ENCODE peak calls at places on chromosomes 2 and 18, in eight cellular contexts. G is A549, T is HL-60, Y is GM23338, V is K562, J is HepG2, D is HCT116, S is SK-N-SH. R is an unnamed sample.

GRCh38 chr18:74626311-74626874 is 28.7 kb downstream of the ZNF407 start:
- DNase-seq in J (no peak), D (no peak), V (no peak), T (no peak), G (no peak), S (no peak), Y (no peak), R (no peak)

GRCh38 chr2:28338754-28339325 is 53.8 kb upstream of the FOSL2 start:
- DNase-seq in T (no peak), D (no peak), G (no peak), Y (no peak), J (no peak), S (no peak), V (no peak), R (no peak)

GRCh38 chr2:219689676-219690628 is 62.5 kb downstream of the SLC4A3 start:
- DNase-seq in Y (peak; percentile 67), T (peak; percentile 56), D (no peak), S (peak; percentile 60), G (peak; percentile 57), J (peak; percentile 51), V (peak; percentile 79), R (no peak)

GRCh38 chr2:207432471-207432870 is 97.3 kb upstream of the CREB1 start:
- DNase-seq in D (no peak), J (no peak), T (no peak), G (no peak), V (no peak), Y (no peak), S (no peak), R (no peak)

GRCh38 chr2:160294339-160294803 is 94.3 kb upstream of the ITGB6 start:
- DNase-seq in J (no peak), T (peak; percentile 50), Y (no peak), S (no peak), D (no peak), V (no peak), G (no peak), R (no peak)

GRCh38 chr2:10375570-10376266 is 72.4 kb downstream of the ODC1 start:
- DNase-seq in S (no peak), D (no peak), T (no peak), V (no peak), G (no peak), J (no peak), Y (no peak), R (no peak)

GRCh38 chr18:62621546-62621945 is 93.8 kb upstream of the PHLPP1 start:
- DNase-seq in G (no peak), J (no peak), D (no peak), Y (no peak), V (no peak), T (no peak), S (no peak), R (no peak)

GRCh38 chr2:231362785-231363184 is 32.7 kb upstream of the B3GNT7 start:
- DNase-seq in G (no peak), V (no peak), D (no peak), T (peak; percentile 30), S (no peak), Y (no peak), J (no peak), R (no peak)

GRCh38 chr2:233113114-233113452 is 52.9 kb downstream of the INPP5D start:
- DNase-seq in G (no peak), S (no peak), D (no peak), T (no peak), Y (no peak), J (no peak), V (no peak), R (no peak)

GRCh38 chr2:40371525-40372277 is 80.2 kb downstream of the SLC8A1 start:
- DNase-seq in T (no peak), Y (peak; percentile 57), J (no peak), S (peak; percentile 24), D (no peak), G (no peak), V (no peak), R (no peak)

GRCh38 chr2:230318190-230319121 is 8.5 kb upstream of the SP140L start:
- DNase-seq in Y (no peak), S (no peak), T (peak; percentile 56), V (no peak), G (no peak), D (no peak), J (no peak), R (no peak)

GRCh38 chr2:230321031-230321430 is 6.0 kb upstream of the SP140L start:
- DNase-seq in J (no peak), G (no peak), D (no peak), Y (no peak), S (no peak), V (no peak), T (no peak), R (no peak)

GRCh38 chr2:230322561-230323384 is 4.2 kb upstream of the SP140L start:
- DNase-seq in V (no peak), T (no peak), G (no peak), Y (no peak), J (no peak), D (no peak), S (no peak), R (no peak)

GRCh38 chr2:230317366-230317765 is 9.6 kb upstream of the SP140L start:
- DNase-seq in J (no peak), V (no peak), G (no peak), S (no peak), D (no peak), Y (no peak), T (no peak), R (no peak)

DNA sequence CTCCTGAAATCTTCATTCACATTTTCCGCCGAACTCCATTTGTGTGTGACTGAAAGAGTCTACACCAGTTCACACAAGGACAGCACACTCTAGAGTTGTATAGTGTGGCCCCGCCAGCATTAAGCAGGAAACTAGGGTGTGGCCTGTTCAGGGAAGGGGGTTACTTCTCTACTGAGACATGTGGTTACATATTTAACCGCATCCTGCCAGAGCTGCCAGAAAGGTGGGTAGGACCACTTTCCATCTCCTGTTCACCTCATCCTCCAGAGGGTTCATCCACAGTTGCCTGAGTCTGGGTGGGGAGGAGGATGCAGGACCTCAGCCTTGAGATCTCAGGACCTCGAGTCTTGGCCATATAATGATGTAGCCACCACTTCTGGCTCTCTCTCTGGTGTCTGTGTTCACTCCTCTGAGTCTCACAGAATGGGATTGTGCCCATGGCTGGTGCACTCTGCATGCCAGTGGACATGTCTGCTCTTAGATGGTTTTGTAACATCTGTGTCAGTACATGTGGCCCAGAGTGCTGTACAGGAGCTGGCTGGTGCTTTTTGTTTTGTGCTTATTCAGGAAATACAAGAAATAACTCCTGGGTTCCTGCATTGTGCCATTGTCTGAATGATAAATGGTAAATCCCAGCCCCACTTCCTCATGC is 7.7 kb upstream of the SP140L start:
- DNase-seq in J (no peak), G (no peak), D (no peak), V (no peak), Y (no peak), T (peak; percentile 62), S (no peak), R (no peak)
- TF ChIP-seq REST in J (no peak), G (no peak), D (no peak), V (no peak), Y (no peak), T (no peak), S (no peak), R (no peak)

GRCh38 chr2:74043345-74044329 is 58.9 kb downstream of the TET3 start:
- DNase-seq in J (peak; percentile 62), G (no peak), T (no peak), S (no peak), Y (peak; percentile 31), D (no peak), V (peak; percentile 67), R (no peak)

GRCh38 chr2:74039611-74040010 is 54.9 kb downstream of the TET3 start:
- DNase-seq in T (no peak), G (no peak), Y (no peak), D (no peak), V (no peak), J (no peak), S (no peak), R (no peak)

GRCh38 chr2:74041726-74042125 is 57.0 kb downstream of the TET3 start:
- DNase-seq in Y (no peak), G (no peak), S (no peak), T (no peak), V (no peak), J (no peak), D (no peak), R (no peak)

GRCh38 chr2:74042606-74043005 is 57.9 kb downstream of the TET3 start:
- DNase-seq in Y (no peak), G (no peak), J (no peak), V (no peak), T (no peak), D (no peak), S (no peak), R (no peak)

GRCh38 chr2:74041182-74041581 is 56.5 kb downstream of the TET3 start:
- DNase-seq in D (no peak), G (no peak), T (peak; percentile 50), J (no peak), Y (no peak), V (peak; percentile 68), S (no peak), R (no peak)
- TF ChIP-seq REST in D (no peak), G (no peak), T (peak; percentile 44), J (no peak), Y (no peak), V (no peak), S (no peak), R (no peak)

GRCh38 chr2:140502951-140503630 is 1627.7 kb downstream of the LRP1B start:
- DNase-seq in G (no peak), J (no peak), V (no peak), T (no peak), Y (no peak), S (no peak), D (no peak), R (peak; percentile 27)

GRCh38 chr2:140509765-140510164 is 1621.1 kb downstream of the LRP1B start:
- DNase-seq in V (no peak), S (no peak), D (no peak), T (no peak), J (no peak), Y (no peak), G (no peak), R (no peak)

GRCh38 chr2:140504596-140504995 is 1626.2 kb downstream of the LRP1B start:
- DNase-seq in J (no peak), V (no peak), T (no peak), Y (no peak), S (no peak), G (no peak), D (no peak), R (no peak)

GRCh38 chr2:140508756-140509155 is 1622.1 kb downstream of the LRP1B start:
- DNase-seq in S (no peak), G (no peak), D (no peak), T (no peak), V (no peak), Y (no peak), J (no peak), R (no peak)

DNA sequence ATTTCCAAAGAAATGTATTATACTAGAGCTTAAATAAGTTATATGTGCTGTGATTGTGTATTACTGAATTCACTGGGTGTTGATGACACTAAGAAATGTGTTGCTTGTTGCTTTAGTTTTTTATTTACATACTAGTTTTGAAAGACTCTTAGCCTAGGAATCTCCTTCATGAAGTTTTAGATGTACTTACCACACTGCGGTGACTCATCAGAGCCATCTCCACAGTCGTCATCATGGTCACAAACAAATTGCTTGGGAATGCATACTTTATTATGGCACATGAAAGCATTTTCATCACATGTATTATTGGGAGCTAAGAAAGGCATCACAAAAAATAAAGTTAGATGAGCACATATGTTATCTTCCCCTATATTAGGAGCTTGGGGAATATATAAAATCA is 1624.2 kb downstream of the LRP1B start:
- DNase-seq in V (no peak), Y (no peak), G (no peak), S (no peak), D (no peak), J (no peak), T (no peak), R (no peak)
- TF ChIP-seq REST in V (no peak), Y (no peak), G (no peak), S (no peak), D (no peak), J (no peak), T (no peak), R (no peak)

GRCh38 chr2:168565112-168565511 is 109.0 kb downstream of the CERS6 start:
- DNase-seq in T (no peak), J (no peak), G (no peak), V (no peak), D (no peak), S (no peak), Y (no peak), R (no peak)
- TF ChIP-seq REST in T (no peak), J (no peak), G (no peak), V (no peak), D (no peak), S (no peak), Y (no peak), R (no peak)